ENCODE peak calls at places on chromosomes 13 and 19, in ten cellular contexts. M, B, D, Q, E, G, H, Z, S and L are unnamed samples.

GRCh38 chr19:19064098-19064722 is 416 bp downstream of the SLC25A42 start:
- DNase-seq in M (no peak), B (no peak), D (no peak), Q (no peak), E (no peak), G (no peak), H (no peak), Z (peak), S (peak), L (peak)

GRCh38 chr13:46656786-46657185 is 103.8 kb downstream of the LRCH1 start:
- DNase-seq in M (no peak), B (no peak), D (no peak), Q (no peak), E (no peak), G (no peak), H (no peak), Z (no peak), S (no peak), L (no peak)

GRCh38 chr13:30186644-30187431 is 120.5 kb downstream of the KATNAL1 start:
- DNase-seq in M (no peak), B (no peak), D (no peak), Q (no peak), E (no peak), G (no peak), H (no peak), Z (no peak), S (no peak), L (no peak)

GRCh38 chr13:27194895-27195764 is 23.5 kb upstream of the USP12 start:
- DNase-seq in M (peak), B (peak), D (no peak), Q (no peak), E (no peak), G (peak), H (no peak), Z (no peak), S (no peak), L (no peak)

GRCh38 chr13:40109324-40109958 is 454.0 kb downstream of the COG6 start:
- DNase-seq in M (peak), B (peak), D (no peak), Q (no peak), E (no peak), G (peak), H (no peak), Z (no peak), S (no peak), L (no peak)

GRCh38 chr19:46392252-46392801 is 21.0 kb downstream of the CCDC8 start:
- DNase-seq in M (peak), B (peak), D (no peak), Q (no peak), E (no peak), G (peak), H (no peak), Z (no peak), S (no peak), L (no peak)

GRCh38 chr13:73984949-73985691 is 149.1 kb downstream of the KLF12 start:
- DNase-seq in M (no peak), B (no peak), D (peak), Q (no peak), E (no peak), G (no peak), H (peak), Z (no peak), S (no peak), L (no peak)

GRCh38 chr13:26679411-26679810 is 81.2 kb downstream of the GPR12 start:
- DNase-seq in M (no peak), B (peak), D (no peak), Q (no peak), E (no peak), G (peak), H (no peak), Z (no peak), S (no peak), L (no peak)

GRCh38 chr19:45591004-45591637 is 6.5 kb upstream of the OPA3 start:
- DNase-seq in M (peak), B (no peak), D (peak), Q (no peak), E (no peak), G (no peak), H (peak), Z (peak), S (peak), L (peak)

GRCh38 chr19:1873524-1874473 is 10.4 kb upstream of the KLF16 start:
- DNase-seq in M (no peak), B (no peak), D (no peak), Q (peak), E (peak), G (peak), H (no peak), Z (no peak), S (no peak), L (peak)
- H3K4me3 ChIP-seq in M (no peak), B (peak), D (no peak), Q (peak), E (peak), G (peak), H (peak), Z (no peak), S (peak), L (peak)

DNA sequence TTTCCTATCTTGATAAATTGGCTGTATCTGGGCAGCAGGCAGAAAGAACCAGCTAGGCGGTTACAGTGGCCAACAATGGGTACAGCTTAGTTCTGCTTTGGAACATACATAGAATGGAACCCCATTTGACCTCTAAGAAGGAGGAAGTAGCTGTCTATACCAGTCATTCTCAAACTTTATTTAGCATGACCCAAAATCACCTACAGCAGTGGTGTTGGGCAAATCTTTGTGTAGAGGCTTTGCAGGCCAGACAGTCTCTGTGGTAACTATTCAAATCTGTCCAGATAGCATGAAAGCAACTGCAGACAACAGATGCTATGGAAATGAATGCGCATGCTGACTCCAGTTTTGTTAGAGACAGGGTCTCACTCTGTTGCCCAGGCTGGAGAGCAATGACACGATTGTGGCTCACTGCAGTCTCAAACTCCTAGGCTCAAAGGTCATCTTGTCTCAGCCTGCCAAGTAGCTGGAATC is 12.0 kb upstream of the KCNC3 start:
- DNase-seq in M (no peak), B (no peak), D (no peak), Q (no peak), E (no peak), G (no peak), H (no peak), Z (no peak), S (peak), L (no peak)
- H3K4me3 ChIP-seq in M (no peak), B (no peak), D (no peak), Q (no peak), E (no peak), G (no peak), H (no peak), Z (no peak), S (peak), L (no peak)

GRCh38 chr19:7942981-7943443 is 454 bp downstream of the TIMM44 start:
- DNase-seq in M (no peak), B (no peak), D (no peak), Q (no peak), E (no peak), G (peak), H (no peak), Z (no peak), S (peak), L (no peak)

GRCh38 chr19:7940841-7941240 is 2.6 kb downstream of the TIMM44 start:
- DNase-seq in M (no peak), B (no peak), D (no peak), Q (no peak), E (no peak), G (no peak), H (no peak), Z (no peak), S (no peak), L (no peak)

GRCh38 chr19:7943444-7944176 is at the start of gene TIMM44:
- DNase-seq in M (peak), B (peak), D (peak), Q (peak), E (peak), G (peak), H (peak), Z (peak), S (peak), L (peak)

GRCh38 chr19:7941895-7942596 is 1.4 kb downstream of the TIMM44 start:
- DNase-seq in M (no peak), B (no peak), D (no peak), Q (no peak), E (no peak), G (no peak), H (no peak), Z (no peak), S (no peak), L (no peak)

DNA sequence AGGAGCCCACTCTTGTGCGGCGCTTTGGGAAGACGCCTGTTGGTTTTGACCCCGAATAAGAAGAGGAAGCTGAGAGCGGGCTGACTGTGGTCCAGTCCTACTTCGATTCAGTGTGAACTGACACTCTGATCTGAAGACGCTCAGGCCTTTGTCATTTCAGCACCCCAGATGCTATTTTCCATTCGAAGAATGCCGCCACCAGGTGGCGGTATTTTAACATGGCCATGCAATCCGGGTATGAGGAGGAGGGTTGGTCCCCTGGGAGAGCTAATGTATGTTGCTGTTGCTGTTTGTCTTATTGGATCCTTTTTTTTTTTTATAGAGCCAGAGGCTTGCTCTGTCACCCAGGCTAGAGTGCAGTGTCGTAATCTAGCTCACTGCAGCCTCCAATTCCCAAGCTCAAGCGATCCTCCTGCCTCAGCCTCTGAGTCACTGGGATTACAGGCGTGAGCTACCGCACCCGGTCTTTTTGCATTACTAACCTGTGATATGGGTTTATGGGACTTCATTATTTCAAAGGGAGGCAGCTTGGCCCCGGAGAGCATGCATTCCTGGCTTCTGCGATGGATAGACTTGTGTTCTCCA is 803 bp upstream of the TIMM44 start:
- DNase-seq in M (peak), B (peak), D (peak), Q (peak), E (peak), G (peak), H (peak), Z (peak), S (peak), L (peak)
- H3K4me3 ChIP-seq in M (peak), B (peak), D (peak), Q (peak), E (peak), G (peak), H (peak), Z (peak), S (peak), L (peak)

DNA sequence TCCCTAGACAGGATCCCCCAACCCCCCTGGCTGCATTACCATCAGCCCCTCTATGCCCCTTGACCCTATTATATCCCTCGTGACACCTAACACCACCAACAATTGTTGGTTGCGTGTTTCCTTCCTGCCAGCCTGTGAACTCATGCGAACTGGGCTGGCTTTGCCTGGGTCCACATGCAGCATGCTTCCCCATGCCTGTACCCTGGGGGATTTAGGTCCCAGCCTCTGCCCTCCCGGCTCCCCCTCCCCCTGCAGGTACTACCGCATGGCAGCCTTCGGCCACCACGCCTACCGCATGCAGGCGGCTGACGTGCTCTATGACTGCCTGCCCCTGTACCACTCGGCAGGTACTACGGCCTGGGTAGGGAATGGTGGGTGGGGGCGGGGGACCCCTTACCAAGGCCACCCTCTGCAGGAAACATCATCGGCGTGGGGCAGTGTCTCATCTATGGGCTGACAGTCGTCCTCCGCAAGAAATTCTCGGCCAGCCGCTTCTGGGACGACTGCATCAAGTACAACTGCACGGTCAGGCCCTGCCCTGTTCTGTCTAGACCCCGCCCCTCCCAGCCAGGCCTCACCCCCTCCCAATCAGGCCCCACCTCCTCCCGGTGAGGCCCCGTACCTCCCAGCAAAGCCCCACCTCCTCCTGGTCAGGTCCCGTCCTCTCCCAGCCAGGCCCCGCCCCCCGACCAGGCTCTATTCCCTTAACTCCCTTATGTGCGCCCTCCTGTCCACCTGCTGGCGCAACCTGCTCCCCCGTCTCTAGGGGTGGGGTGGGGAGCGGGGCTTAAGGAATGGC is 18.5 kb downstream of the SLC27A1 start:
- DNase-seq in M (peak), B (no peak), D (peak), Q (peak), E (peak), G (no peak), H (peak), Z (peak), S (peak), L (peak)
- H3K4me3 ChIP-seq in M (no peak), B (no peak), D (peak), Q (no peak), E (no peak), G (no peak), H (peak), Z (peak), S (peak), L (no peak)

DNA sequence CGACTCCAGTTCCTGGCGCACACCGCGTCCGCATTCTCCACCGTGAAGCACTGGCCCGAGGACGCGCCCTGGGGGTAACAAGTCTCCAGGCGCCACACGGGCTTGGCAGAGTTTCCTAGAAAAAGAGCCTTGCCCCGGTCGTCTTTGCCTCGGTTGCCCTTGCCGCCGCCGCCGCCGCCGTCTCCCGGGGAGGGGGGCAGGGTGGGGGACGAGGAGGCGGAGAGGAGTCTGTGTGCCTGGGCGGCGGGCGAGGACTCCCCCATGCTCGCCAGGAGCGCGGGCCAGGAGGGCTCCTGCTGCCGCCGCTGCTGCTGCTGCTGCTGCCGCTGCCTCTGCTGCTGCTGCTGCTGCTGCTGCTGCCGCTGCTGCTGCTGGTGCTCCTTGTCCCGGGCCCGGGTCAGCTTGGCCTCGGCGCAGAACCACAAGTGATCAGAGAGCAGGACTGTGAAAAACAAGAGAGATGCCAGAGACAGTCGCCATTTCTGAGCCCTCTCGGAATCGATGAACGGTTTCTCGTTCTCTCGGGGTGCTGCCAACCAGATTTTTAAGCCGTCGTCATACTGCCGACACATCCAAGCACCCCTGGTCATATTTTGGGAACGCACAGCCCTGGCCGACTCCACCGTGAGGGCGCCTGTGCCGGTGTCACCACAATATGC is 349.2 kb downstream of the LIG4 start:
- DNase-seq in M (peak), B (peak), D (peak), Q (no peak), E (no peak), G (no peak), H (no peak), Z (no peak), S (no peak), L (peak)
- H3K4me3 ChIP-seq in M (peak), B (peak), D (peak), Q (no peak), E (peak), G (peak), H (no peak), Z (no peak), S (no peak), L (peak)

DNA sequence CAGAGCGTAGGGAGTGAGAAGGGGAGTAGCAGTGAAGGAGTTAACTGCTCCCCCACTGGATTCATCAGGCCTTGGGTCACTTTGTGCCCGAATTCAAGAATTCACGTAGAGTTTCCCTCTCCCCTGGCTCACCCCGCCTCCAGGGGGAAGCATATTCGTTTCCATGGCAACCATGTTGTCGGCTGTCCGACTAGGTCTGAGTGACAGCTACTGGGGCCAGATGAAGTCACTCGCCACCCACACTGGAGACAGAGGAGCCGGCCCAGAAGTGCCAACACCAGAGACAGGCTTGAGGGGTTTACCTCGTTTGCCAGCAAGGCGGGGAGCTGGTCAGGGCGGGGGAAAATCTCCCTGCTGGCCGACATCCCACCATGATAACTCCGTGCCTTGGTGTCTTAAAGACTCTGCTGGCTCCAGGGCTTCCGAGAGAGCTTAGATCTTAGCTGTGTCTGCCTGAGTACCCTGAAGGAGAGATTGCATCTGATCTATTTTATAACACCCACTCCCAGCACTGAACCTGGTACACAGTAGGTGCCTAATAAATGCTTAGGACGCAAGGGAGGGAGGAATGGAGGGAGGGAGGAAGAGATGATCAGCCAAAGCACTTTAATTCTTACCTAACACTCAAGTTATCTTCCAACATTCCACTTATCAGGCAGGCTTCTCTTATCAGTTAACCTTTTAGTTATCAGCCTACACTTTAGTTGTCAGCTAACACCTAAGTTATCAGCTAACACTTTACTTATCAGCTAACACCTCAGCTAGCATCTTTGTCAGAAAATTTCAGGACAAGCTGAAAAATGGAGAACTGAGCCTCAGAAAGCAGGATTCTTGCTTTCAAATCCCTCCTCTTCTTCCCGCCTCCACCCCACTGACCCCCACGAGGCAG is 57.2 kb upstream of the ZNRF4 start:
- DNase-seq in M (peak), B (no peak), D (peak), Q (no peak), E (no peak), G (no peak), H (no peak), Z (no peak), S (peak), L (no peak)
- H3K4me3 ChIP-seq in M (no peak), B (no peak), D (no peak), Q (no peak), E (no peak), G (no peak), H (no peak), Z (no peak), S (no peak), L (no peak)

GRCh38 chr13:32407854-32408253 is 20.1 kb downstream of the N4BP2L1 start:
- DNase-seq in M (no peak), B (no peak), D (no peak), Q (no peak), E (no peak), G (no peak), H (no peak), Z (no peak), S (no peak), L (no peak)
- H3K4me3 ChIP-seq in M (no peak), B (no peak), D (no peak), Q (no peak), E (no peak), G (no peak), H (no peak), Z (no peak), S (no peak), L (no peak)

GRCh38 chr19:13024958-13025653 is 29.8 kb downstream of the NFIX start:
- DNase-seq in M (no peak), B (peak), D (no peak), Q (no peak), E (no peak), G (no peak), H (no peak), Z (peak), S (no peak), L (no peak)
- H3K4me3 ChIP-seq in M (no peak), B (peak), D (no peak), Q (peak), E (peak), G (peak), H (peak), Z (peak), S (no peak), L (peak)